ENCODE peak calls at places on chromosome 19, in ten cellular contexts. R is ACHN; M is AG04450; W is smooth muscle cell of the brain vasculature; S is NCI-H146; Z is NCI-H510A treated with DMSO at 0.1 percent for 48 hours; I is stimulated activated CD8-positive, alpha-beta memory T cell treated with anti-CD3 and anti-CD28 coated beads, Interleukin-7, amount 100 ng/mL, for 1 hour; Y is pons; T is stimulated activated CD4-positive, alpha-beta T cell treated with anti-CD3 and anti-CD28 coated beads, Interleukin-4, amount 100 ng/mL, for 48 hours; L is heart left ventricle. G is an unnamed sample.

GRCh38 chr19:7902796-7903243 is 857 bp upstream of the MAP2K7 start:
- DNase-seq in R (no peak), M (no peak), W (no peak), S (no peak), Z (peak), I (no peak), Y (no peak), T (no peak), L (no peak), G (no peak)

GRCh38 chr19:8206147-8207087 is 2.8 kb upstream of the CERS4 start:
- DNase-seq in R (no peak), M (no peak), W (no peak), S (peak), Z (peak), I (no peak), Y (no peak), T (no peak), L (no peak), G (no peak)

GRCh38 chr19:58514564-58515020 is 2.8 kb upstream of the SLC27A5 start:
- DNase-seq in R (no peak), M (no peak), W (no peak), S (no peak), Z (no peak), I (no peak), Y (no peak), T (no peak), L (no peak), G (no peak)

GRCh38 chr19:4368128-4368820 is 24.9 kb downstream of the MPND start:
- DNase-seq in R (no peak), M (no peak), W (no peak), S (no peak), Z (no peak), I (no peak), Y (no peak), T (no peak), L (no peak), G (no peak)

GRCh38 chr19:41994521-41994971 is 516 bp upstream of the ATP1A3 start:
- DNase-seq in R (no peak), M (no peak), W (no peak), S (peak), Z (no peak), I (no peak), Y (no peak), T (no peak), L (no peak), G (no peak)

GRCh38 chr19:17834350-17835181 is 13.2 kb downstream of the JAK3 start:
- DNase-seq in R (no peak), M (no peak), W (no peak), S (peak), Z (no peak), I (no peak), Y (no peak), T (no peak), L (no peak), G (no peak)

GRCh38 chr19:44596428-44597130 is 16.8 kb upstream of the IGSF23 start:
- DNase-seq in R (no peak), M (no peak), W (no peak), S (no peak), Z (no peak), I (no peak), Y (no peak), T (no peak), L (no peak), G (no peak)

GRCh38 chr19:13234518-13234917 is 84.3 kb downstream of the IER2 start:
- DNase-seq in R (peak), M (no peak), W (no peak), S (no peak), Z (no peak), I (peak), Y (no peak), T (peak), L (peak), G (peak)

GRCh38 chr19:45255611-45256157 is 4.6 kb downstream of the MARK4 start:
- DNase-seq in R (no peak), M (no peak), W (no peak), S (no peak), Z (no peak), I (no peak), Y (no peak), T (no peak), L (no peak), G (no peak)

GRCh38 chr19:53980553-53981407 is 10.7 kb upstream of the CACNG6 start:
- DNase-seq in R (no peak), M (no peak), W (no peak), S (no peak), Z (no peak), I (no peak), Y (peak), T (no peak), L (no peak), G (no peak)